ENCODE peak calls at places on chromosomes 13 and 19, in nine cellular contexts. E is left ventricle myocardium inferior, K is H1, C is fibroblast of lung, M is pancreas, U is stomach, D is mesendoderm, I is thoracic aorta, S is upper lobe of left lung. V is an unnamed sample.

GRCh38 chr13:104648291-104648690 is 1582.1 kb upstream of the SLC10A2 start:
- DNase-seq in U (no peak), C (no peak), S (peak; percentile 26), I (no peak), K (no peak), M (no peak), D (no peak), E (no peak), V (no peak)

GRCh38 chr19:58559275-58560006 is 1.0 kb upstream of the UBE2M start:
- DNase-seq in E (peak; percentile 90), D (peak; percentile 96), U (peak; percentile 88), I (peak; percentile 76), K (no peak), S (peak; percentile 91), C (peak; percentile 92), M (peak; percentile 89), V (no peak)

GRCh38 chr19:10639836-10640235 is 14.3 kb upstream of the ILF3 start:
- DNase-seq in S (no peak), U (no peak), E (no peak), D (no peak), M (no peak), K (no peak), C (no peak), I (no peak), V (no peak)

GRCh38 chr13:75617230-75617629 is 18.9 kb upstream of the LMO7 start:
- DNase-seq in C (no peak), I (no peak), K (no peak), U (no peak), E (no peak), S (no peak), M (no peak), D (no peak), V (no peak)

GRCh38 chr19:47176627-47177090 is 46.0 kb downstream of the SAE1 start:
- DNase-seq in E (no peak), K (no peak), S (no peak), M (no peak), C (peak; percentile 96), U (no peak), D (no peak), I (no peak), V (no peak)

GRCh38 chr13:74741732-74742131 is 607.5 kb upstream of the KLF12 start:
- DNase-seq in D (no peak), E (no peak), M (no peak), S (no peak), C (no peak), K (no peak), U (no peak), I (no peak), V (no peak)

GRCh38 chr19:9913237-9914000 is 22.9 kb downstream of the OLFM2 start:
- DNase-seq in D (no peak), K (no peak), U (peak; percentile 28), I (no peak), C (no peak), E (peak; percentile 25), S (peak; percentile 89), M (peak; percentile 65), V (no peak)

GRCh38 chr13:43132228-43132627 is 108.8 kb downstream of the DNAJC15 start:
- DNase-seq in C (peak; percentile 54), D (peak; percentile 94), U (peak; percentile 40), M (no peak), I (no peak), K (peak; percentile 27), E (no peak), S (no peak), V (no peak)

GRCh38 chr19:34193439-34193838 is 21.1 kb downstream of the LSM14A start:
- DNase-seq in S (no peak), K (no peak), E (no peak), I (no peak), D (no peak), M (no peak), C (no peak), U (no peak), V (no peak)

GRCh38 chr19:13155472-13156284 is 5.5 kb downstream of the IER2 start:
- DNase-seq in C (peak; percentile 79), I (no peak), M (peak; percentile 88), D (peak; percentile 95), U (peak; percentile 86), K (no peak), E (peak; percentile 86), S (peak; percentile 95), V (peak; percentile 92)

GRCh38 chr13:32175943-32176342 is 139.2 kb downstream of the ZAR1L start:
- DNase-seq in S (no peak), I (no peak), M (no peak), E (no peak), D (no peak), U (no peak), C (no peak), K (no peak), V (no peak)

GRCh38 chr13:48653074-48654054 is at the start of gene CYSLTR2:
- DNase-seq in S (no peak), K (no peak), U (no peak), M (no peak), C (peak; percentile 62), D (peak; percentile 82), E (no peak), I (no peak), V (no peak)
- H3K27ac ChIP-seq in S (no peak within 1 kb of the TSS), K (no peak within 1 kb of the TSS), U (no peak within 1 kb of the TSS), M (no peak within 1 kb of the TSS), C (no peak within 1 kb of the TSS), D (no peak within 1 kb of the TSS), E (peak within 1 kb of the TSS; percentile 82), I (no peak within 1 kb of the TSS), V (no peak within 1 kb of the TSS)

GRCh38 chr19:39499932-39500331 is 1.2 kb downstream of the DLL3 start:
- DNase-seq in E (no peak), C (no peak), D (no peak), I (no peak), U (no peak), S (no peak), M (no peak), K (no peak), V (no peak)

GRCh38 chr19:39499082-39499642 is 415 bp downstream of the DLL3 start:
- DNase-seq in C (peak; percentile 16), E (no peak), K (no peak), I (no peak), M (no peak), U (no peak), S (peak; percentile 85), D (peak; percentile 35), V (no peak)

GRCh38 chr19:39497850-39498261 is 891 bp upstream of the DLL3 start:
- DNase-seq in K (no peak), C (peak; percentile 24), S (peak; percentile 85), M (no peak), U (no peak), D (peak; percentile 94), I (no peak), E (no peak), V (no peak)

GRCh38 chr19:39500543-39500942 is 1.8 kb downstream of the DLL3 start:
- DNase-seq in U (no peak), M (no peak), S (no peak), E (no peak), C (no peak), D (no peak), I (no peak), K (no peak), V (no peak)

DNA sequence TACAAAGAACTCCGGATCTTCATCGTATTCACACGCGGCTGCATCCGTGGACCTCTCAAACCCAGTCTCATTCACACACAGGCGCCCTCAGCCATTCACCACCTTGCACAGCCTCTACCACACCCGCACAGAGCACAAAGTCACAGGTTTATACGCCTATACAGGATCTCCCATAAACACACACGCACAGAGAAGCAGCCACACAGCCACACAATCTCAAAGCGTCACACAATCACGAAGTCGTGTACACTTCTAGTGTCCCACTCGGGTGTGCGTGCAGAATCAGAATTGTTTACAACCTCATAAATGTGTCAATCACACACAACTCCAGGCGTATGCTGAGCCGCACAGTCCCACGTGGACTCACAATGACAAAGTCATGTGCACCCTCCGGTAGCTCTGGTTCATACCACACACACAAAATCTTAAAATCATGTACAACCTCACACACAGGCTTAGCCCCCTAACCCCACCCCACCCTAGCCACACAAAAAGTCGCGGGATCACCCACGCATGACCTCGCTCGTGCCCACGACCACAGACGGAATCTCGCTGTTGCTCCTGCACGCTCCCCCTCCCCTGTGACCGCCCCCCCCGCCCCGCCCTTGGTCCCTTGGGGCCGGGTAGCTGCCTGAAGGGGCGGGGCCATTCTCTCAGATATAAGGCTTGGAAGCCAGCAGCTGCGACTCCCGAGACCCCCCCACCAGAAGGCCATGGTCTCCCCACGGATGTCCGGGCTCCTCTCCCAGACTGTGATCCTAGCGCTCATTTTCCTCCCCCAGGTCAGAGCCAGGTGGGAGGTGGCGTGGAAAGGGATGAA is at the start of gene DLL3:
- DNase-seq in U (no peak), D (peak; percentile 41), I (no peak), M (no peak), C (no peak), S (no peak), E (no peak), K (no peak), V (no peak)
- H3K4me3 ChIP-seq in U (peak within 1 kb of the TSS; percentile 32), D (peak within 1 kb of the TSS; percentile 66), I (peak within 1 kb of the TSS; percentile 16), M (no peak within 1 kb of the TSS), C (no peak within 1 kb of the TSS), S (no peak within 1 kb of the TSS), E (peak within 1 kb of the TSS; percentile 40), K (peak within 1 kb of the TSS; percentile 85), V (no peak within 1 kb of the TSS)

DNA sequence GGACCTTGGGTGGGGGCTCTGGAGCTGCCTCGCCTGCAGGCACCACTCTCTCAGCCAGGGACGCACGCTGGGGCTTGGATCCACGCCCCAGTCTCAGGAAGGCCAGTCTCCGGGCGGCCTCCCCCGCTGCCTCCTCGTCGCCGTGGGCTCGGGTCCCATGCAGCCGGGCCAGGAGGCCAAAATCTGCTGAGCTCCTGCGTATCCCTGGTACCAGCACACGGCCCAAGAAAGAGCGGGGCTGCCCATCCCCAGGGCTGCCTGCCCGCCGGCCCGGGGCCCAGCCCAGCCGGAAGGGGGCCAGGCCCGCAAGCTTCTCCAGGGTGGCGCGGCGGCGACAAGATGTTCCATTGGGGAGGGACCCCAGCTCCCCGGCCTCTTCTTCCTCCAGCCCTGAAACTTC is 6.7 kb downstream of the EXOC3L2 start:
- DNase-seq in S (peak; percentile 62), C (no peak), D (no peak), I (no peak), K (no peak), E (no peak), U (no peak), M (no peak), V (no peak)
- H3K27ac ChIP-seq in S (no peak overlapping the region), C (no peak overlapping the region), D (no peak overlapping the region), I (no peak overlapping the region), K (no peak overlapping the region), E (no peak overlapping the region), U (no peak overlapping the region), M (no peak overlapping the region), V (no peak overlapping the region)

DNA sequence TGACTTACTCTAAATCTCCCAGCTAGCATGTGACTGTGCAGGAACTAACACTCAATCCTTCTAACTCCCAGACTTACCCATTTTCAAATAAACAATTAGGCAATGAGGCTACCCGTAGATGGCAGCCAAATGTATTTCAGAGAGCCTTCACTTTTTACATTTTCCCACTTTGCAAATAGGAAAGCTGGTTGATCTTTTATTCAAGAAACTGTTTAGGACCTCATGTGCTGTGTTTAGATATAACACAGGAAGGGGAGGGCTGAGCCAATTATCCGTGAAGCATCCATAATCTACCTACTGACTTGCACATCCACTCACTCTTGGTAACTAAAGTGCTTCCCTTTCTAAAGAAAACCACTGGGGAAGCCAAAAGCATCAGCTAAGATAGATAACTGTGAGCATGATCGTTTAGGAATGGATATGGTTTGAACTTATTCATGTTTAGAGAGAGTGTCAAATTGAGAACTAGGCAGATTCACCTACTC is 33.4 kb downstream of the MBNL2 start:
- DNase-seq in E (no peak), D (no peak), U (no peak), S (no peak), C (peak; percentile 56), K (no peak), I (no peak), M (no peak), V (no peak)
- H3K4me3 ChIP-seq in E (no peak overlapping the region), D (no peak overlapping the region), U (no peak overlapping the region), S (no peak overlapping the region), C (no peak overlapping the region), K (no peak overlapping the region), I (peak overlapping the region; percentile 4), M (no peak overlapping the region), V (no peak overlapping the region)

GRCh38 chr13:100297413-100297812 is 208.5 kb downstream of the PCCA start:
- DNase-seq in K (no peak), E (no peak), M (no peak), I (no peak), U (no peak), D (no peak), S (no peak), C (no peak), V (no peak)
- H3K27ac ChIP-seq in K (no peak overlapping the region), E (no peak overlapping the region), M (no peak overlapping the region), I (no peak overlapping the region), U (no peak overlapping the region), D (no peak overlapping the region), S (no peak overlapping the region), C (no peak overlapping the region), V (no peak overlapping the region)

V was measured in vagina.